ENCODE peak calls at places on chromosomes 16 and 17, in five cellular contexts. W, J, N, L and P are unnamed samples.

GRCh38 chr16:71293921-71294320 is 4.7 kb upstream of the CMTR2 start:
- DNase-seq in J (no peak), N (no peak), W (no peak), L (no peak), P (no peak)

GRCh38 chr16:85075236-85075924 is 36.9 kb downstream of the CIBAR2 start:
- DNase-seq in N (no peak), L (no peak), W (no peak), J (no peak), P (peak)

GRCh38 chr17:7177954-7178477 is 1.2 kb downstream of the ASGR1 start:
- DNase-seq in L (peak), W (no peak), J (no peak), N (no peak), P (peak)

GRCh38 chr16:54282202-54282922 is 4.2 kb downstream of the IRX3 start:
- DNase-seq in L (peak), W (peak), J (no peak), N (no peak), P (peak)

GRCh38 chr17:46768540-46768870 is 50.0 kb downstream of the WNT3 start:
- DNase-seq in W (no peak), L (no peak), J (no peak), N (no peak), P (no peak)

GRCh38 chr16:84451781-84452180 is 52.7 kb downstream of the MEAK7 start:
- DNase-seq in J (no peak), N (no peak), L (no peak), W (no peak), P (no peak)

GRCh38 chr16:14399397-14400284 is 230.4 kb downstream of the PARN start:
- DNase-seq in L (peak), J (no peak), N (peak), W (no peak), P (no peak)

GRCh38 chr17:42428141-42428944 is 5.3 kb upstream of the CAVIN1 start:
- DNase-seq in J (no peak), L (peak), N (peak), W (peak), P (peak)

GRCh38 chr17:73976147-73976546 is 227.3 kb upstream of the RPL38 start:
- DNase-seq in L (no peak), J (no peak), W (no peak), N (no peak), P (no peak)

GRCh38 chr16:48607056-48607825 is 2.7 kb downstream of the N4BP1 start:
- DNase-seq in L (no peak), W (no peak), N (no peak), J (no peak), P (no peak)

GRCh38 chr17:38466346-38467315 is 38.4 kb downstream of the ARHGAP23 start:
- DNase-seq in J (no peak), W (no peak), L (peak), N (no peak), P (no peak)

GRCh38 chr17:49707246-49707607 is 537 bp downstream of the SLC35B1 start:
- DNase-seq in N (no peak), J (peak), L (no peak), W (peak), P (no peak)

GRCh38 chr17:76585048-76585648 is 512 bp downstream of the ST6GALNAC2 start:
- DNase-seq in W (no peak), J (no peak), N (no peak), L (no peak), P (peak)

GRCh38 chr16:79757163-79757562 is 156.6 kb upstream of the MAF start:
- DNase-seq in W (no peak), N (no peak), L (no peak), J (no peak), P (no peak)

GRCh38 chr16:20803192-20803560 is 3.1 kb downstream of the ERI2 start:
- DNase-seq in J (no peak), L (no peak), W (no peak), N (no peak), P (no peak)

GRCh38 chr17:1206016-1206787 is 26.4 kb upstream of the ABR start:
- DNase-seq in W (no peak), N (no peak), L (no peak), J (no peak), P (no peak)

GRCh38 chr17:58302919-58303551 is 22.3 kb upstream of the MPO start:
- DNase-seq in N (no peak), J (no peak), L (no peak), W (no peak), P (no peak)

GRCh38 chr16:24858219-24859041 is 12.7 kb downstream of the SLC5A11 start:
- DNase-seq in W (peak), J (peak), L (peak), N (peak), P (no peak)

GRCh38 chr16:4309833-4310266 is 6.0 kb upstream of the GLIS2 start:
- DNase-seq in J (peak), L (no peak), W (peak), N (no peak), P (peak)

GRCh38 chr16:89658221-89658879 is 714 bp downstream of the SPATA33 start:
- DNase-seq in J (no peak), L (no peak), N (no peak), W (peak), P (peak)

GRCh38 chr17:7262192-7263070 is at the start of gene CLDN7:
- DNase-seq in N (no peak), W (no peak), J (no peak), L (no peak), P (no peak)